ENCODE peak calls at places on chromosome 3, in ten cellular contexts. One of them, this sample, is unnamed.

GRCh38 chr3:13073042-13073906 is at the start of gene IQSEC1:
- DNase-seq in non-pigmented ciliary epithelial cell: no peak
- DNase-seq in NCI-H526: peak; percentile 54
- DNase-seq in iPS DF 19.7: no peak
- DNase-seq in Daoy: peak; percentile 19
- DNase-seq in GM13977: peak; percentile 92
- DNase-seq in right cardiac atrium: peak; percentile 72
- DNase-seq in upper lobe of right lung: peak; percentile 71
- DNase-seq in occipital lobe: peak; percentile 74
- DNase-seq in H9: peak; percentile 79
- DNase-seq in this sample: peak; percentile 74

GRCh38 chr3:46935168-46935858 is 41.2 kb downstream of the CCDC12 start:
- DNase-seq in non-pigmented ciliary epithelial cell: peak; percentile 90
- DNase-seq in NCI-H526: no peak
- DNase-seq in upper lobe of right lung: no peak
- DNase-seq in right cardiac atrium: peak; percentile 87
- DNase-seq in GM13977: no peak
- DNase-seq in H9: peak; percentile 91
- DNase-seq in occipital lobe: peak; percentile 69
- DNase-seq in iPS DF 19.7: peak; percentile 87
- DNase-seq in Daoy: peak; percentile 92
- DNase-seq in this sample: no peak

GRCh38 chr3:70071138-70071537 is 71.6 kb downstream of the SAMMSON start:
- DNase-seq in H9: no peak
- DNase-seq in right cardiac atrium: no peak
- DNase-seq in GM13977: no peak
- DNase-seq in occipital lobe: no peak
- DNase-seq in iPS DF 19.7: no peak
- DNase-seq in non-pigmented ciliary epithelial cell: no peak
- DNase-seq in NCI-H526: no peak
- DNase-seq in upper lobe of right lung: no peak
- DNase-seq in Daoy: no peak
- DNase-seq in this sample: no peak

GRCh38 chr3:178382388-178383061 is 153.7 kb upstream of the KCNMB2 start:
- DNase-seq in occipital lobe: no peak
- DNase-seq in non-pigmented ciliary epithelial cell: peak; percentile 97
- DNase-seq in upper lobe of right lung: no peak
- DNase-seq in right cardiac atrium: no peak
- DNase-seq in Daoy: peak; percentile 9
- DNase-seq in GM13977: no peak
- DNase-seq in H9: no peak
- DNase-seq in iPS DF 19.7: no peak
- DNase-seq in NCI-H526: no peak
- DNase-seq in this sample: no peak

GRCh38 chr3:70832811-70833509 is 520.5 kb upstream of the MDFIC2 start:
- DNase-seq in iPS DF 19.7: no peak
- DNase-seq in occipital lobe: no peak
- DNase-seq in H9: no peak
- DNase-seq in NCI-H526: no peak
- DNase-seq in right cardiac atrium: no peak
- DNase-seq in GM13977: no peak
- DNase-seq in non-pigmented ciliary epithelial cell: no peak
- DNase-seq in Daoy: peak; percentile 52
- DNase-seq in upper lobe of right lung: no peak
- DNase-seq in this sample: no peak

GRCh38 chr3:64341355-64341754 is 116.1 kb upstream of the PRICKLE2 start:
- DNase-seq in H9: no peak
- DNase-seq in upper lobe of right lung: no peak
- DNase-seq in GM13977: no peak
- DNase-seq in Daoy: peak; percentile 54
- DNase-seq in right cardiac atrium: no peak
- DNase-seq in non-pigmented ciliary epithelial cell: no peak
- DNase-seq in NCI-H526: no peak
- DNase-seq in occipital lobe: peak; percentile 21
- DNase-seq in iPS DF 19.7: no peak
- DNase-seq in this sample: no peak

GRCh38 chr3:93969443-93969842 is 4.3 kb downstream of the PROS1 start:
- DNase-seq in NCI-H526: no peak
- DNase-seq in GM13977: no peak
- DNase-seq in non-pigmented ciliary epithelial cell: no peak
- DNase-seq in right cardiac atrium: no peak
- DNase-seq in Daoy: peak; percentile 15
- DNase-seq in occipital lobe: no peak
- DNase-seq in upper lobe of right lung: no peak
- DNase-seq in iPS DF 19.7: no peak
- DNase-seq in H9: no peak
- DNase-seq in this sample: no peak

GRCh38 chr3:62211675-62212429 is 161.5 kb downstream of the FEZF2 start:
- DNase-seq in H9: no peak
- DNase-seq in occipital lobe: no peak
- DNase-seq in GM13977: no peak
- DNase-seq in Daoy: no peak
- DNase-seq in NCI-H526: no peak
- DNase-seq in non-pigmented ciliary epithelial cell: no peak
- DNase-seq in right cardiac atrium: no peak
- DNase-seq in iPS DF 19.7: no peak
- DNase-seq in upper lobe of right lung: no peak
- DNase-seq in this sample: no peak

GRCh38 chr3:155884292-155884691 is 13.8 kb downstream of the GMPS start:
- DNase-seq in non-pigmented ciliary epithelial cell: no peak
- DNase-seq in occipital lobe: no peak
- DNase-seq in iPS DF 19.7: no peak
- DNase-seq in GM13977: no peak
- DNase-seq in upper lobe of right lung: no peak
- DNase-seq in H9: no peak
- DNase-seq in NCI-H526: no peak
- DNase-seq in Daoy: no peak
- DNase-seq in right cardiac atrium: no peak
- DNase-seq in this sample: no peak

GRCh38 chr3:115248274-115248673 is 101.2 kb upstream of the ZBTB20 start:
- DNase-seq in non-pigmented ciliary epithelial cell: no peak
- DNase-seq in Daoy: peak; percentile 31
- DNase-seq in occipital lobe: no peak
- DNase-seq in H9: no peak
- DNase-seq in NCI-H526: no peak
- DNase-seq in GM13977: no peak
- DNase-seq in right cardiac atrium: no peak
- DNase-seq in iPS DF 19.7: no peak
- DNase-seq in upper lobe of right lung: no peak
- DNase-seq in this sample: no peak

GRCh38 chr3:25589783-25590258 is 74.9 kb downstream of the TOP2B start:
- DNase-seq in upper lobe of right lung: no peak
- DNase-seq in right cardiac atrium: no peak
- DNase-seq in H9: no peak
- DNase-seq in iPS DF 19.7: no peak
- DNase-seq in NCI-H526: no peak
- DNase-seq in GM13977: no peak
- DNase-seq in non-pigmented ciliary epithelial cell: no peak
- DNase-seq in Daoy: no peak
- DNase-seq in occipital lobe: no peak
- DNase-seq in this sample: no peak

GRCh38 chr3:169165196-169166159 is 498.0 kb downstream of the MECOM start:
- DNase-seq in right cardiac atrium: no peak
- DNase-seq in non-pigmented ciliary epithelial cell: no peak
- DNase-seq in iPS DF 19.7: no peak
- DNase-seq in occipital lobe: no peak
- DNase-seq in Daoy: no peak
- DNase-seq in NCI-H526: no peak
- DNase-seq in GM13977: no peak
- DNase-seq in upper lobe of right lung: no peak
- DNase-seq in H9: no peak
- DNase-seq in this sample: no peak

GRCh38 chr3:3589715-3590130 is 209.5 kb upstream of the LRRN1 start:
- DNase-seq in right cardiac atrium: no peak
- DNase-seq in iPS DF 19.7: no peak
- DNase-seq in H9: no peak
- DNase-seq in upper lobe of right lung: no peak
- DNase-seq in GM13977: peak; percentile 56
- DNase-seq in NCI-H526: no peak
- DNase-seq in Daoy: no peak
- DNase-seq in occipital lobe: no peak
- DNase-seq in non-pigmented ciliary epithelial cell: no peak
- DNase-seq in this sample: no peak

GRCh38 chr3:33385423-33385822 is 54.8 kb downstream of the UBP1 start:
- DNase-seq in right cardiac atrium: no peak
- DNase-seq in Daoy: no peak
- DNase-seq in occipital lobe: no peak
- DNase-seq in GM13977: no peak
- DNase-seq in non-pigmented ciliary epithelial cell: no peak
- DNase-seq in H9: no peak
- DNase-seq in iPS DF 19.7: no peak
- DNase-seq in upper lobe of right lung: no peak
- DNase-seq in NCI-H526: no peak
- DNase-seq in this sample: no peak

GRCh38 chr3:19025441-19025840 is 122.9 kb upstream of the KCNH8 start:
- DNase-seq in H9: no peak
- DNase-seq in iPS DF 19.7: no peak
- DNase-seq in upper lobe of right lung: no peak
- DNase-seq in right cardiac atrium: no peak
- DNase-seq in occipital lobe: no peak
- DNase-seq in NCI-H526: no peak
- DNase-seq in Daoy: no peak
- DNase-seq in GM13977: no peak
- DNase-seq in non-pigmented ciliary epithelial cell: no peak
- DNase-seq in this sample: no peak

GRCh38 chr3:63559884-63560283 is 92.6 kb upstream of the SNTN start:
- DNase-seq in right cardiac atrium: no peak
- DNase-seq in iPS DF 19.7: no peak
- DNase-seq in non-pigmented ciliary epithelial cell: no peak
- DNase-seq in occipital lobe: no peak
- DNase-seq in H9: no peak
- DNase-seq in NCI-H526: no peak
- DNase-seq in upper lobe of right lung: no peak
- DNase-seq in Daoy: no peak
- DNase-seq in GM13977: no peak
- DNase-seq in this sample: no peak

GRCh38 chr3:100175637-100176250 is 61.4 kb upstream of the FILIP1L start:
- DNase-seq in GM13977: no peak
- DNase-seq in NCI-H526: no peak
- DNase-seq in H9: no peak
- DNase-seq in upper lobe of right lung: no peak
- DNase-seq in Daoy: no peak
- DNase-seq in occipital lobe: no peak
- DNase-seq in right cardiac atrium: no peak
- DNase-seq in iPS DF 19.7: no peak
- DNase-seq in non-pigmented ciliary epithelial cell: no peak
- DNase-seq in this sample: no peak

GRCh38 chr3:159882367-159882766 is 106.3 kb upstream of the IL12A start:
- DNase-seq in non-pigmented ciliary epithelial cell: no peak
- DNase-seq in NCI-H526: no peak
- DNase-seq in Daoy: no peak
- DNase-seq in H9: no peak
- DNase-seq in occipital lobe: no peak
- DNase-seq in right cardiac atrium: no peak
- DNase-seq in iPS DF 19.7: no peak
- DNase-seq in upper lobe of right lung: no peak
- DNase-seq in GM13977: no peak
- DNase-seq in this sample: no peak

GRCh38 chr3:152203677-152204076 is 65.1 kb upstream of the MBNL1 start:
- DNase-seq in upper lobe of right lung: no peak
- DNase-seq in Daoy: no peak
- DNase-seq in H9: no peak
- DNase-seq in GM13977: no peak
- DNase-seq in non-pigmented ciliary epithelial cell: no peak
- DNase-seq in NCI-H526: no peak
- DNase-seq in iPS DF 19.7: no peak
- DNase-seq in occipital lobe: no peak
- DNase-seq in right cardiac atrium: no peak
- DNase-seq in this sample: no peak

GRCh38 chr3:190038050-190038631 is 82.6 kb downstream of the P3H2 start:
- DNase-seq in iPS DF 19.7: no peak
- DNase-seq in occipital lobe: no peak
- DNase-seq in H9: no peak
- DNase-seq in right cardiac atrium: peak; percentile 28
- DNase-seq in upper lobe of right lung: peak; percentile 91
- DNase-seq in non-pigmented ciliary epithelial cell: no peak
- DNase-seq in NCI-H526: no peak
- DNase-seq in GM13977: no peak
- DNase-seq in Daoy: peak; percentile 61
- DNase-seq in this sample: no peak

GRCh38 chr3:128487813-128488635 is 5.0 kb downstream of the GATA2 start:
- DNase-seq in upper lobe of right lung: peak; percentile 83
- DNase-seq in GM13977: peak; percentile 82
- DNase-seq in right cardiac atrium: peak; percentile 94
- DNase-seq in occipital lobe: peak; percentile 22
- DNase-seq in iPS DF 19.7: no peak
- DNase-seq in Daoy: peak; percentile 95
- DNase-seq in H9: peak; percentile 93
- DNase-seq in non-pigmented ciliary epithelial cell: peak; percentile 38
- DNase-seq in NCI-H526: peak; percentile 99
- DNase-seq in this sample: no peak

GRCh38 chr3:50405249-50405648 is 45.9 kb upstream of the TMEM115 start:
- DNase-seq in GM13977: no peak
- DNase-seq in H9: peak; percentile 64
- DNase-seq in occipital lobe: no peak
- DNase-seq in right cardiac atrium: no peak
- DNase-seq in upper lobe of right lung: no peak
- DNase-seq in Daoy: peak; percentile 11
- DNase-seq in non-pigmented ciliary epithelial cell: no peak
- DNase-seq in NCI-H526: no peak
- DNase-seq in iPS DF 19.7: peak; percentile 9
- DNase-seq in this sample: peak; percentile 6

GRCh38 chr3:44065311-44065710 is 176.4 kb upstream of the TOPAZ1 start:
- DNase-seq in GM13977: no peak
- DNase-seq in occipital lobe: no peak
- DNase-seq in iPS DF 19.7: no peak
- DNase-seq in Daoy: peak; percentile 25
- DNase-seq in upper lobe of right lung: no peak
- DNase-seq in NCI-H526: no peak
- DNase-seq in H9: no peak
- DNase-seq in right cardiac atrium: no peak
- DNase-seq in non-pigmented ciliary epithelial cell: no peak
- DNase-seq in this sample: no peak

GRCh38 chr3:156459434-156459833 is 95.5 kb downstream of the SSR3 start:
- DNase-seq in GM13977: no peak
- DNase-seq in iPS DF 19.7: no peak
- DNase-seq in right cardiac atrium: no peak
- DNase-seq in upper lobe of right lung: no peak
- DNase-seq in NCI-H526: no peak
- DNase-seq in occipital lobe: peak; percentile 49
- DNase-seq in Daoy: no peak
- DNase-seq in H9: no peak
- DNase-seq in non-pigmented ciliary epithelial cell: no peak
- DNase-seq in this sample: no peak

GRCh38 chr3:112365636-112366035 is 32.7 kb downstream of the CD200 start:
- DNase-seq in NCI-H526: no peak
- DNase-seq in Daoy: no peak
- DNase-seq in H9: no peak
- DNase-seq in iPS DF 19.7: no peak
- DNase-seq in right cardiac atrium: no peak
- DNase-seq in occipital lobe: no peak
- DNase-seq in non-pigmented ciliary epithelial cell: no peak
- DNase-seq in upper lobe of right lung: no peak
- DNase-seq in GM13977: no peak
- DNase-seq in this sample: no peak

This sample was measured in T-cell.